ENCODE peak calls at places on chromosomes 6 and 20, in ten cellular contexts. K, Q, X, N, F, A, B, Y, M and O are unnamed samples.

GRCh38 chr20:57061058-57061900 is 205.2 kb downstream of the BMP7 start:
- DNase-seq in M (no peak), K (no peak), N (no peak), Q (no peak), Y (no peak), A (no peak), X (no peak), F (peak), B (no peak), O (no peak)

GRCh38 chr6:158762787-158763439 is 56.3 kb downstream of the EZR start:
- DNase-seq in M (peak), A (no peak), X (no peak), K (no peak), N (no peak), B (no peak), F (no peak), Q (no peak), Y (no peak), O (no peak)

GRCh38 chr6:34196116-34196832 is 40.4 kb upstream of the HMGA1 start:
- DNase-seq in B (peak), A (peak), X (peak), N (peak), Q (peak), M (peak), K (peak), Y (peak), F (peak), O (peak)

GRCh38 chr6:99013661-99014458 is 66.1 kb upstream of the FBXL4 start:
- DNase-seq in K (no peak), Q (no peak), A (no peak), F (no peak), X (no peak), N (no peak), B (no peak), M (no peak), Y (no peak), O (no peak)

GRCh38 chr6:3383525-3383924 is 73.3 kb downstream of the SLC22A23 start:
- DNase-seq in B (no peak), M (no peak), Q (no peak), Y (no peak), F (no peak), X (peak), K (no peak), N (no peak), A (no peak), O (no peak)

GRCh38 chr6:118902731-118903130 is 8.8 kb downstream of the ASF1A start:
- DNase-seq in X (no peak), B (no peak), N (no peak), K (no peak), F (no peak), M (no peak), Y (no peak), Q (no peak), A (no peak), O (no peak)

GRCh38 chr6:39942903-39943580 is 8.8 kb upstream of the MOCS1 start:
- DNase-seq in M (no peak), X (no peak), F (no peak), K (no peak), Y (no peak), B (no peak), Q (no peak), A (no peak), N (no peak), O (no peak)

GRCh38 chr20:58707770-58708169 is 15.2 kb downstream of the NPEPL1 start:
- DNase-seq in K (peak), Q (no peak), A (peak), M (no peak), B (no peak), F (no peak), N (no peak), X (no peak), Y (peak), O (no peak)

GRCh38 chr6:209432-210103 is 82.7 kb upstream of the DUSP22 start:
- DNase-seq in Q (no peak), K (no peak), N (no peak), M (peak), Y (no peak), B (peak), X (no peak), F (no peak), A (no peak), O (no peak)

GRCh38 chr20:53948383-53949318 is 121.7 kb downstream of the BCAS1 start:
- DNase-seq in M (no peak), F (no peak), Y (no peak), Q (no peak), B (no peak), N (no peak), A (no peak), X (no peak), K (no peak), O (no peak)

GRCh38 chr20:10316582-10316981 is 98.0 kb downstream of the SNAP25 start:
- DNase-seq in X (no peak), K (no peak), A (no peak), F (no peak), B (no peak), N (no peak), Q (no peak), M (no peak), Y (no peak), O (no peak)